ENCODE peak calls at places on chromosomes 11 and 22, in nine cellular contexts. L, S, Z, G, J, I, W, O and T are unnamed samples.

GRCh38 chr22:46963672-46964545 is 201.5 kb downstream of the TBC1D22A start:
- DNase-seq in W (peak), J (no peak), G (no peak), Z (no peak), I (peak), O (no peak), L (no peak), S (peak), T (no peak)

GRCh38 chr11:65013692-65014145 is 241 bp upstream of the ARL2 start:
- DNase-seq in L (peak), J (peak), O (peak), S (peak), I (peak), W (peak), Z (peak), G (no peak), T (no peak)

GRCh38 chr22:47092896-47093311 is 330.5 kb downstream of the TBC1D22A start:
- DNase-seq in I (no peak), Z (no peak), S (peak), G (no peak), J (no peak), O (no peak), L (no peak), W (no peak), T (no peak)

GRCh38 chr22:35330258-35330861 is 30.7 kb downstream of the TOM1 start:
- DNase-seq in O (no peak), W (peak), I (peak), L (no peak), G (no peak), S (peak), Z (peak), J (peak), T (peak)

GRCh38 chr11:69873166-69874077 is 54.2 kb upstream of the FGF3 start:
- DNase-seq in G (no peak), L (no peak), J (no peak), S (peak), Z (no peak), O (no peak), I (peak), W (peak), T (no peak)

GRCh38 chr11:82092904-82093303 is 640.8 kb downstream of the FAM181B start:
- DNase-seq in I (no peak), J (no peak), W (no peak), S (no peak), Z (no peak), L (no peak), O (no peak), G (no peak), T (no peak)

GRCh38 chr11:102420547-102420946 is 32.0 kb downstream of the TMEM123 start:
- DNase-seq in J (no peak), L (no peak), I (no peak), W (no peak), S (no peak), Z (no peak), G (no peak), O (peak), T (no peak)

GRCh38 chr22:25759825-25760231 is 17.8 kb downstream of the MYO18B start:
- DNase-seq in W (no peak), G (peak), S (no peak), L (no peak), Z (no peak), O (no peak), I (no peak), J (peak), T (no peak)

GRCh38 chr22:21624120-21624879 is 5.5 kb downstream of the YDJC start:
- DNase-seq in Z (peak), G (no peak), S (no peak), O (no peak), J (no peak), W (no peak), L (peak), I (no peak), T (no peak)

GRCh38 chr11:13009921-13010736 is 1.0 kb downstream of the RASSF10 start:
- DNase-seq in G (no peak), I (no peak), O (no peak), L (peak), Z (no peak), S (no peak), W (peak), J (peak), T (peak)

GRCh38 chr11:19723572-19724342 is 11.1 kb downstream of the NAV2 start:
- DNase-seq in S (no peak), W (no peak), G (peak), L (peak), J (no peak), O (no peak), Z (no peak), I (peak), T (no peak)

GRCh38 chr11:17930544-17931144 is 82.2 kb downstream of the SERGEF start:
- DNase-seq in I (no peak), S (no peak), J (no peak), G (no peak), O (no peak), L (no peak), Z (no peak), W (no peak), T (peak)

GRCh38 chr11:95193541-95193940 is 37.5 kb downstream of the SESN3 start:
- DNase-seq in W (no peak), O (no peak), L (no peak), Z (no peak), I (no peak), S (no peak), G (no peak), J (no peak), T (no peak)

GRCh38 chr11:62601114-62601363 is 626 bp downstream of the MTA2 start:
- DNase-seq in J (peak), Z (peak), G (no peak), I (peak), S (no peak), L (no peak), O (no peak), W (peak), T (no peak)

GRCh38 chr11:87039371-87039770 is 1.6 kb downstream of the TMEM135 start:
- DNase-seq in J (no peak), I (no peak), O (no peak), G (no peak), Z (no peak), L (no peak), W (no peak), S (no peak), T (no peak)

GRCh38 chr11:107789767-107790166 is 68.8 kb downstream of the SLC35F2 start:
- DNase-seq in S (no peak), O (no peak), W (no peak), G (no peak), Z (no peak), I (no peak), J (no peak), L (no peak), T (peak)

GRCh38 chr11:117885777-117886176 is 9.3 kb upstream of the FXYD6 start:
- DNase-seq in O (no peak), S (no peak), J (peak), W (no peak), I (peak), Z (peak), L (no peak), G (peak), T (no peak)

GRCh38 chr11:80873309-80873999 is 1432.6 kb upstream of the TENM4 start:
- DNase-seq in I (no peak), S (no peak), L (no peak), W (no peak), O (peak), Z (no peak), G (no peak), J (no peak), T (no peak)
- TF ChIP-seq EP300 in I (no peak), S (no peak), L (no peak), W (no peak), O (no peak), Z (no peak), G (no peak), J (no peak), T (no peak)

DNA sequence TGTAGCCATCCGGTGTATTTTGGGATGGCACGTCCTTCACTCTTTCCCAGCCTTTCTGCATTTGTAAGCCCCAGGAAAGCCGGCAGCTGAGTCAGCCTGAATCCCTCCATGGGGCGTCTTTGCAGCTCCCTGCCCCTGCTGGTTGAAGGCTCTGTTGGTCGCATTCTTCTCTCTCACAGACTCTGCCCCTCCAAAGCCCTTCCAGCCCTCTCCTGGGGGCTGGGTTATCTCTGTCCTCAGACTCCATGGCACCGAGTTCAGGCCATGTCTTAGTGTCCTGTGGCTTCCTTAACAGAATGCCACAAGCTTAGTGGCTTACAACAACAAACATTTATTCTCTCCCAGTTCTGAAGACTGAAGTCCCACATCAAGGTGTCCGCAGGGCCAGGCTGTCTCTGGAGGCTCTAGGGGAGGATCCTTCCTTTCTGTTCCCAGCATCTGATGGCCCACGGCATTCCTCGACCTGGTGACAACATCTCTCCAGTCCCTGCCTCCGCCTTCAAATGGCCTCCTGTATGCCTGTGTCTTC is 62.2 kb downstream of the BCR start:
- DNase-seq in G (no peak), S (no peak), O (no peak), J (no peak), W (no peak), Z (no peak), L (no peak), I (no peak), T (no peak)
- H3K4me3 ChIP-seq in G (no peak), S (no peak), O (peak), J (no peak), W (no peak), Z (no peak), L (no peak), I (no peak), T (no peak)

GRCh38 chr22:17785185-17786184 is 11.2 kb upstream of the BID start:
- DNase-seq in S (no peak), L (no peak), Z (peak), J (peak), W (peak), O (no peak), I (peak), G (peak), T (no peak)
- TF ChIP-seq POLR2AphosphoS5 in S (no peak), L (no peak), Z (no peak), J (no peak), W (no peak), O (peak), I (peak), G (no peak), T (peak)

GRCh38 chr22:45083659-45084305 is 74.0 kb upstream of the PHF21B start:
- DNase-seq in I (no peak), W (no peak), L (no peak), G (no peak), S (no peak), J (no peak), Z (no peak), O (no peak), T (no peak)
- TF ChIP-seq EP300 in I (no peak), W (no peak), L (no peak), G (no peak), S (no peak), J (no peak), Z (no peak), O (no peak), T (no peak)

GRCh38 chr11:15737326-15737725 is 619.0 kb downstream of the SOX6 start:
- DNase-seq in J (no peak), O (no peak), L (no peak), W (no peak), S (no peak), Z (no peak), G (no peak), I (no peak), T (peak)
- H3K4me3 ChIP-seq in J (no peak), O (no peak), L (no peak), W (no peak), S (no peak), Z (no peak), G (no peak), I (no peak), T (no peak)

GRCh38 chr11:1015064-1015463 is 21.5 kb downstream of the MUC6 start:
- DNase-seq in I (no peak), Z (no peak), J (no peak), S (no peak), L (no peak), W (no peak), G (no peak), O (no peak), T (no peak)

GRCh38 chr11:1018091-1018490 is 18.4 kb downstream of the MUC6 start:
- DNase-seq in Z (no peak), S (no peak), O (no peak), G (no peak), J (no peak), W (no peak), L (no peak), I (no peak), T (no peak)

GRCh38 chr11:1019321-1019910 is 17.1 kb downstream of the MUC6 start:
- DNase-seq in G (no peak), L (no peak), S (no peak), I (no peak), O (no peak), J (no peak), W (no peak), Z (no peak), T (no peak)

GRCh38 chr11:1015826-1016565 is 20.5 kb downstream of the MUC6 start:
- DNase-seq in Z (no peak), J (no peak), G (no peak), S (no peak), O (no peak), L (no peak), W (no peak), I (no peak), T (no peak)

GRCh38 chr11:1017269-1018005 is 19.1 kb downstream of the MUC6 start:
- DNase-seq in J (peak), S (peak), G (peak), L (no peak), W (peak), Z (no peak), O (no peak), I (no peak), T (peak)
- TF ChIP-seq POLR2AphosphoS5 in J (no peak), S (no peak), G (no peak), L (no peak), W (peak), Z (no peak), O (no peak), I (no peak), T (no peak)

DNA sequence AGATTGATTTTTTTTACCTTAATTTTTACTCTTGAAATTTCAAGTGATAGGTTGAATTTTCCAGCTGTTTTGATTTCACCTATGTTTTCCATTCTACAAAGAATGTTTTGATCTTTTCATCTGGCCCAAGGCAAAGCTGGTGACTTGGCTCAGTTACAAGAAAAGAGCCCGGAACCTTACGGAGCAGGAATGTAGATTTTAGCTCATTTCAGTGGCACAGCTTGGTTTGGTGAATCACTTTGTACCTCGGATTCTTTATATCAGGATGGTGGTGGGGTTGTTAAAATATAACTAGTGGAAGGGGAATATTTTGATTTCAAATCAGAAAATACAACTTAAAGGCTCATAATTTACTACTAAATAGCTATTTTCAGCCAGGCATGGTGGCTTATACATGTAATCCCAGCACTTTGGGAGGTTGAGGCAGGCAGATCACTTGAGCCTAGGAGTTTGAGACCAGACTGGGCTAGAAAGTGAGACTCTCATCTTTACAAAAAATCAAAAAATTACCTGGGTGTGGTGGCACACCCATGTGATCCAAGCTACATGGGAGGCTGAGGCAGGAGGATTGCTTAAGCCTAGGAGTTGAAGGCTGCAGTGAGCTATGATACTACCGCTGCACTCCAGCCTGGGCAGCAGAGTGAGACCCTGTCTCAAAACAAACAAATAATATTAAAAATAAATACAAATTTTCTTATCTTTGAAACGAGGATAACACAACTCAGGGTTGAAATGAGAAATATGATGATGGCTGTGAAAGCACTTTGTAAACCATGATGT is 9.4 kb upstream of the GRIK4 start:
- DNase-seq in G (no peak), W (no peak), Z (no peak), L (no peak), S (no peak), O (no peak), I (no peak), J (no peak), T (no peak)
- TF ChIP-seq EP300 in G (no peak), W (no peak), Z (no peak), L (no peak), S (no peak), O (no peak), I (no peak), J (no peak), T (no peak)